ENCODE peak calls at places on chromosomes 1 and 21, in ten cellular contexts. E, J, A, H, G, D, K, Z, B and S are unnamed samples.

GRCh38 chr21:37866027-37866426 is 50.2 kb downstream of the KCNJ6 start:
- DNase-seq in E (no peak), J (no peak), A (peak; percentile 46), H (no peak), G (peak; percentile 77), D (no peak), K (no peak), Z (no peak), B (no peak), S (peak; percentile 29)

GRCh38 chr1:116873680-116874271 is 35.9 kb upstream of the PTGFRN start:
- DNase-seq in E (no peak), J (no peak), A (no peak), H (no peak), G (no peak), D (no peak), K (no peak), Z (no peak), B (no peak), S (no peak)

GRCh38 chr1:214335567-214335966 is 54.6 kb downstream of the SMYD2 start:
- DNase-seq in E (no peak), J (no peak), A (no peak), H (no peak), G (no peak), D (no peak), K (no peak), Z (no peak), B (no peak), S (no peak)

GRCh38 chr1:19232526-19232851 is 18.8 kb downstream of the EMC1 start:
- DNase-seq in E (no peak), J (no peak), A (peak; percentile 86), H (no peak), G (peak; percentile 34), D (no peak), K (no peak), Z (no peak), B (no peak), S (no peak)

GRCh38 chr1:178220094-178220493 is 126.2 kb downstream of the RASAL2 start:
- DNase-seq in E (no peak), J (no peak), A (peak; percentile 53), H (no peak), G (no peak), D (no peak), K (peak; percentile 66), Z (no peak), B (no peak), S (no peak)

GRCh38 chr1:218742478-218743260 is 397.5 kb downstream of the TGFB2 start:
- DNase-seq in E (no peak), J (no peak), A (no peak), H (no peak), G (no peak), D (no peak), K (no peak), Z (no peak), B (no peak), S (no peak)

GRCh38 chr1:195714248-195714647 is 894.0 kb downstream of the KCNT2 start:
- DNase-seq in E (no peak), J (no peak), A (peak; percentile 49), H (no peak), G (no peak), D (no peak), K (no peak), Z (no peak), B (no peak), S (no peak)

GRCh38 chr1:84632975-84633427 is 57.3 kb downstream of the SSX2IP start:
- DNase-seq in E (no peak), J (no peak), A (peak; percentile 50), H (no peak), G (no peak), D (no peak), K (peak; percentile 56), Z (no peak), B (no peak), S (no peak)

GRCh38 chr21:43283136-43283924 is 114.5 kb downstream of the CRYAA start:
- DNase-seq in E (no peak), J (no peak), A (peak; percentile 20), H (no peak), G (no peak), D (no peak), K (no peak), Z (no peak), B (no peak), S (no peak)

GRCh38 chr1:44485229-44485932 is 80.3 kb downstream of the RNF220 start:
- DNase-seq in E (no peak), J (peak; percentile 55), A (peak; percentile 87), H (no peak), G (no peak), D (peak; percentile 22), K (peak; percentile 52), Z (no peak), B (no peak), S (no peak)

GRCh38 chr1:221947731-221948130 is 205.8 kb upstream of the DUSP10 start:
- DNase-seq in E (no peak), J (no peak), A (no peak), H (no peak), G (no peak), D (no peak), K (no peak), Z (no peak), B (no peak), S (no peak)